ENCODE peak calls at places on chromosomes 13 and 19, in eight cellular contexts. Q is breast epithelium; Z is CD8-positive, alpha-beta T cell; V is lower lobe of right lung; M is adrenal gland; R is uterus; F is left lung; S is astrocyte. J is an unnamed sample.

GRCh38 chr13:24328145-24328544 is 18.8 kb downstream of the C1QTNF9 start:
- DNase-seq in Q (no peak), Z (no peak), V (no peak), M (no peak), R (no peak), F (no peak), S (no peak), J (no peak)

GRCh38 chr13:30126903-30127428 is 180.4 kb downstream of the KATNAL1 start:
- DNase-seq in Q (no peak), Z (no peak), V (no peak), M (no peak), R (no peak), F (no peak), S (no peak), J (no peak)

GRCh38 chr19:18501832-18502231 is 20.0 kb downstream of the ELL start:
- DNase-seq in Q (no peak), Z (no peak), V (peak; percentile 67), M (no peak), R (no peak), F (no peak), S (no peak), J (no peak)

GRCh38 chr19:9958451-9958850 is 22.1 kb upstream of the OLFM2 start:
- DNase-seq in Q (peak; percentile 54), Z (no peak), V (no peak), M (no peak), R (no peak), F (no peak), S (peak; percentile 93), J (no peak)

GRCh38 chr13:96551540-96551939 is 442.7 kb downstream of the OXGR1 start:
- DNase-seq in Q (no peak), Z (no peak), V (no peak), M (no peak), R (no peak), F (no peak), S (no peak), J (no peak)

GRCh38 chr19:30689474-30689873 is 317.3 kb downstream of the ZNF536 start:
- DNase-seq in Q (no peak), Z (no peak), V (no peak), M (no peak), R (no peak), F (no peak), S (no peak), J (no peak)

GRCh38 chr19:41871573-41872383 is 5.3 kb upstream of the CD79A start:
- DNase-seq in Q (no peak), Z (peak; percentile 71), V (peak; percentile 62), M (no peak), R (no peak), F (no peak), S (no peak), J (no peak)

GRCh38 chr13:73141292-73141771 is 82.5 kb downstream of the KLF5 start:
- DNase-seq in Q (no peak), Z (no peak), V (no peak), M (no peak), R (no peak), F (no peak), S (peak; percentile 57), J (no peak)

GRCh38 chr13:31204592-31204991 is 4.8 kb downstream of the B3GLCT start:
- DNase-seq in Q (no peak), Z (no peak), V (no peak), M (no peak), R (no peak), F (no peak), S (peak; percentile 71), J (no peak)

GRCh38 chr13:47120284-47120683 is 223.4 kb upstream of the HTR2A start:
- DNase-seq in Q (no peak), Z (no peak), V (no peak), M (no peak), R (no peak), F (no peak), S (no peak), J (no peak)

GRCh38 chr13:33303885-33304284 is 18.3 kb upstream of the STARD13 start:
- DNase-seq in Q (no peak), Z (no peak), V (no peak), M (no peak), R (no peak), F (no peak), S (peak; percentile 27), J (no peak)

GRCh38 chr19:36850646-36851442 is at the start of gene ZNF345:
- DNase-seq in Q (peak; percentile 91), Z (peak; percentile 85), V (peak; percentile 92), M (peak; percentile 92), R (peak; percentile 90), F (peak; percentile 92), S (peak; percentile 93), J (peak; percentile 90)

GRCh38 chr13:76522083-76522755 is 364.0 kb downstream of the KCTD12 start:
- DNase-seq in Q (no peak), Z (no peak), V (no peak), M (no peak), R (no peak), F (no peak), S (peak; percentile 18), J (peak; percentile 43)

GRCh38 chr19:4380254-4380727 is 20.1 kb downstream of the SH3GL1 start:
- DNase-seq in Q (no peak), Z (peak; percentile 69), V (peak; percentile 73), M (peak; percentile 41), R (peak; percentile 27), F (peak; percentile 65), S (no peak), J (peak; percentile 60)

GRCh38 chr19:8655340-8655709 is 24.9 kb downstream of the NFILZ start:
- DNase-seq in Q (no peak), Z (peak; percentile 50), V (no peak), M (no peak), R (no peak), F (no peak), S (no peak), J (no peak)

GRCh38 chr13:85741017-85741416 is 58.2 kb downstream of the SLITRK6 start:
- DNase-seq in Q (no peak), Z (no peak), V (no peak), M (no peak), R (no peak), F (no peak), S (no peak), J (no peak)

GRCh38 chr13:21106089-21106488 is 44.7 kb upstream of the LATS2 start:
- DNase-seq in Q (no peak), Z (no peak), V (no peak), M (no peak), R (no peak), F (no peak), S (peak; percentile 73), J (no peak)

GRCh38 chr19:46599716-46600392 is 1.3 kb upstream of the CALM3 start:
- DNase-seq in Q (no peak), Z (no peak), V (no peak), M (no peak), R (no peak), F (no peak), S (no peak), J (no peak)

GRCh38 chr13:20685042-20685441 is 18.5 kb upstream of the IL17D start:
- DNase-seq in Q (no peak), Z (no peak), V (no peak), M (no peak), R (no peak), F (no peak), S (no peak), J (no peak)

GRCh38 chr19:35746556-35746955 is 1.1 kb downstream of the PSENEN start:
- DNase-seq in Q (no peak), Z (no peak), V (no peak), M (no peak), R (no peak), F (no peak), S (no peak), J (peak; percentile 42)

GRCh38 chr19:35744688-35745327 is 410 bp downstream of the U2AF1L4 start:
- DNase-seq in Q (peak; percentile 96), Z (peak; percentile 93), V (peak; percentile 96), M (peak; percentile 94), R (peak; percentile 95), F (peak; percentile 96), S (peak; percentile 83), J (peak; percentile 96)

GRCh38 chr19:35746087-35746462 is 624 bp downstream of the PSENEN start:
- DNase-seq in Q (no peak), Z (no peak), V (no peak), M (no peak), R (no peak), F (no peak), S (no peak), J (no peak)

GRCh38 chr19:35744335-35744687 is 907 bp downstream of the U2AF1L4 start:
- DNase-seq in Q (no peak), Z (no peak), V (no peak), M (no peak), R (no peak), F (no peak), S (no peak), J (no peak)

DNA sequence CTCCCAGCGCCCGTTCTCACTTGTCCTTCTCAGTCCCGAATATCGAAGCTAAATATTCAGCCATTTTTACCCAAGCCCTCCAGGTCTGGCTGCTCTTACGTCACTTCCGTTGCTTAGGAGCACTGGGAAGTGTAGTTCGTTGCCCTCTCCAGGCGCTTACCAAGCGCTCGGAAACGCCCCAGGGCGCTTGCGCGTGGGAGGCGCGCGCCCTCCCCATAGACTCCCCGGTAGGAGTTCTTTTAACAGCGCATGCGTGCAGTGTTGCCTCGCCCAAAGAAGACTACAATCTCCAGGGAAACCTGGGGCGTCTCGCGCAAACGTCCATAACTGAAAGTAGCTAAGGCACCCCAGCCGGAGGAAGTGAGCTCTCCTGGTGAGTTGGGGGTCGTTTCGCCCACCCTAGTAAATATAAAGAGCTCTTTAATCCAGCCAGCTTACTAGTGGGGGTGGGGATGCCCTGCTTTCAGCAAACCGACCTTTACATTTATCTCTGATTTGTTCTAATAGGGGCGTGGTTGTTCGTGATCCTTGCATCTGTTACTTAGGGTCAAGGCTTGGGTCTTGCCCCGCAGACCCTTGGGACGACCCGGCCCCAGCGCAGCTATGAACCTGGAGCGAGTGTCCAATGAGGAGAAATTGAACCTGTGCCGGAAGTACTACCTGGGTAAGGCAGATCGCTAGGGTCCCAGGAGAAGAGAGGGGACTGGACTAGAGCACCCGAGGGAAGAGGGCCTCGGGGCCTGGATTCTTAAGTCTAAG is at the start of the genes PSENEN and U2AF1L4:
- DNase-seq in Q (peak; percentile 99), Z (peak; percentile 95), V (peak; percentile 98), M (peak; percentile 97), R (peak; percentile 98), F (peak; percentile 98), S (peak; percentile 96), J (peak; percentile 95)
- TF ChIP-seq CTCF in Q (no peak), Z (no peak), V (no peak), M (no peak), R (no peak), F (no peak), S (no peak), J (no peak)

GRCh38 chr13:112510002-112510780 is 77.8 kb downstream of the TUBGCP3 start:
- DNase-seq in Q (no peak), Z (no peak), V (peak; percentile 56), M (no peak), R (no peak), F (peak; percentile 40), S (peak; percentile 58), J (no peak)
- H3K36me3 ChIP-seq in Q (peaks cover under 1% of the 10 kb centered on the region), Z (peaks cover 6% of the 10 kb centered on the region), V (peaks cover 77% of the 10 kb centered on the region), M (no peaks in the 10 kb centered on the region), R (no peaks in the 10 kb centered on the region), F (no peaks in the 10 kb centered on the region), S (peaks cover 15% of the 10 kb centered on the region), J (peaks cover 55% of the 10 kb centered on the region)

GRCh38 chr19:16025108-16026101 is 50.9 kb upstream of the TPM4 start:
- DNase-seq in Q (no peak), Z (no peak), V (no peak), M (peak; percentile 32), R (no peak), F (no peak), S (peak; percentile 14), J (peak; percentile 66)
- TF ChIP-seq CTCF in Q (no peak), Z (no peak), V (peak; percentile 26), M (peak; percentile 40), R (no peak), F (no peak), S (peak; percentile 34), J (peak; percentile 52)

GRCh38 chr13:99367663-99368448 is 60.7 kb upstream of the GPR183 start:
- DNase-seq in Q (no peak), Z (peak; percentile 10), V (no peak), M (no peak), R (no peak), F (no peak), S (no peak), J (no peak)
- H3K36me3 ChIP-seq in Q (no peaks in the 10 kb centered on the region), Z (peaks cover 10% of the 10 kb centered on the region), V (peaks cover 8% of the 10 kb centered on the region), M (no peaks in the 10 kb centered on the region), R (no peaks in the 10 kb centered on the region), F (no peaks in the 10 kb centered on the region), S (peaks cover 5% of the 10 kb centered on the region), J (peaks cover 11% of the 10 kb centered on the region)

J was measured in RWPE2.